ENCODE peak calls at places on chromosome 9, in ten cellular contexts. Z is neural progenitor cell, M is breast epithelium, J is heart left ventricle, V is GM23338, Y is pancreas, D is left lung, H is K562, O is A549, G is kidney. K is an unnamed sample.
A peak's percentile ranks its signal among the peaks of the same experiment; 100 is the strongest.

GRCh38 chr9:72371151-72371550 is 6.1 kb upstream of the ZFAND5 start:
- DNase-seq in Z (peak; percentile 48), M (no peak), J (no peak), V (no peak), Y (no peak), D (no peak), H (no peak), O (no peak), G (no peak), K (no peak)

GRCh38 chr9:121620777-121621437 is 30.5 kb upstream of the DAB2IP start:
- DNase-seq in Z (peak; percentile 74), M (no peak), J (no peak), V (peak; percentile 83), Y (no peak), D (no peak), H (peak; percentile 55), O (peak; percentile 56), G (no peak), K (no peak)

GRCh38 chr9:73143606-73144328 is 7.9 kb upstream of the ANXA1 start:
- DNase-seq in Z (no peak), M (no peak), J (no peak), V (no peak), Y (no peak), D (no peak), H (no peak), O (peak; percentile 73), G (no peak), K (no peak)

GRCh38 chr9:73089304-73089985 is 62.2 kb upstream of the ANXA1 start:
- DNase-seq in Z (no peak), M (no peak), J (no peak), V (no peak), Y (no peak), D (no peak), H (no peak), O (peak; percentile 79), G (no peak), K (no peak)

GRCh38 chr9:7266911-7267555 is 509.3 kb downstream of the KDM4C start:
- DNase-seq in Z (peak; percentile 60), M (no peak), J (no peak), V (no peak), Y (no peak), D (peak; percentile 27), H (no peak), O (no peak), G (no peak), K (no peak)

GRCh38 chr9:127128341-127129072 is 6.1 kb upstream of the ANGPTL2 start:
- DNase-seq in Z (no peak), M (peak; percentile 17), J (peak; percentile 71), V (no peak), Y (no peak), D (no peak), H (no peak), O (no peak), G (no peak), K (peak; percentile 90)

GRCh38 chr9:94903961-94904421 is 177.5 kb downstream of the AOPEP start:
- DNase-seq in Z (no peak), M (no peak), J (no peak), V (no peak), Y (no peak), D (no peak), H (no peak), O (peak; percentile 44), G (no peak), K (no peak)

GRCh38 chr9:123851851-123852250 is 78.1 kb downstream of the DENND1A start:
- DNase-seq in Z (peak; percentile 49), M (no peak), J (no peak), V (peak; percentile 62), Y (no peak), D (no peak), H (no peak), O (no peak), G (no peak), K (no peak)

GRCh38 chr9:18819418-18819817 is 213.6 kb downstream of the SAXO1 start:
- DNase-seq in Z (no peak), M (no peak), J (no peak), V (no peak), Y (no peak), D (no peak), H (no peak), O (no peak), G (no peak), K (no peak)

GRCh38 chr9:108325406-108325805 is 530.4 kb downstream of the ACTL7B start:
- DNase-seq in Z (no peak), M (no peak), J (no peak), V (no peak), Y (no peak), D (no peak), H (no peak), O (no peak), G (no peak), K (no peak)

GRCh38 chr9:6805532-6805931 is 47.8 kb downstream of the KDM4C start:
- DNase-seq in Z (no peak), M (no peak), J (peak; percentile 32), V (no peak), Y (no peak), D (no peak), H (no peak), O (peak; percentile 5), G (no peak), K (no peak)

DNA sequence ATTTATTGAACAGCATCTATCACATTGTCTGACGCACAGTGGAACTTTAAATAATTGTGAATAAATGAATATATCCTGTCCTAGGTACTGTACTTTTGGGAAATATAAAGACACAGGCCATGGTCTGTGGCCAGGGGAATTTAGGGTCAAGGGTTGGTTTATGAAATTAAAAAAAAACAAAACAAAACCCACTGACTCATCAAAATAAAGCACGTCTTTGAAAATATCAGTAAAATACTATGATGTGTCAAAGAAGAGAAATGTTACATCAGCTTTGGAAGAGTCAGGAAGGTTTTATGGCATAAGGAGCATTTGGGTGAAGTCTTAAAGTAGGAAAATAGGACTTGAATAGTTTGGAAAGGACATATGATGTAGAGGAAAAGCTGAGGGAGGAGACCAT is 70.5 kb downstream of the ZNF462 start:
- DNase-seq in Z (no peak), M (no peak), J (no peak), V (no peak), Y (no peak), D (no peak), H (no peak), O (no peak), G (no peak), K (no peak)
- H3K27ac ChIP-seq in Z (no peak overlapping the region), M (no peak overlapping the region), J (no peak overlapping the region), V (peak overlapping the region; percentile 21), Y (no peak overlapping the region), D (no peak overlapping the region), H (no peak overlapping the region), O (no peak overlapping the region), G (no peak overlapping the region), K (no peak overlapping the region)

GRCh38 chr9:129235931-129236331 is 57.9 kb upstream of the IER5L start:
- DNase-seq in Z (no peak), M (no peak), J (no peak), V (no peak), Y (no peak), D (peak; percentile 66), H (no peak), O (no peak), G (peak; percentile 70), K (no peak)

GRCh38 chr9:129236441-129237145 is 58.5 kb upstream of the IER5L start:
- DNase-seq in Z (no peak), M (no peak), J (no peak), V (no peak), Y (no peak), D (peak; percentile 48), H (no peak), O (no peak), G (peak; percentile 29), K (no peak)

GRCh38 chr9:129235041-129235930 is 57.2 kb upstream of the IER5L start:
- DNase-seq in Z (no peak), M (no peak), J (no peak), V (no peak), Y (no peak), D (peak; percentile 22), H (no peak), O (no peak), G (peak; percentile 69), K (no peak)

GRCh38 chr9:129237804-129238203 is 59.7 kb upstream of the IER5L start:
- DNase-seq in Z (no peak), M (no peak), J (no peak), V (no peak), Y (no peak), D (peak; percentile 54), H (no peak), O (no peak), G (peak; percentile 21), K (no peak)

GRCh38 chr9:129237195-129237611 is 59.1 kb upstream of the IER5L start:
- DNase-seq in Z (no peak), M (no peak), J (no peak), V (peak; percentile 44), Y (no peak), D (peak; percentile 36), H (peak; percentile 46), O (peak; percentile 37), G (peak; percentile 43), K (no peak)
- H3K4me3 ChIP-seq in Z (no peak overlapping the region), M (no peak overlapping the region), J (no peak overlapping the region), V (no peak overlapping the region), Y (no peak overlapping the region), D (no peak overlapping the region), H (peak overlapping the region; percentile 26), O (no peak overlapping the region), G (no peak overlapping the region), K (no peak overlapping the region)

GRCh38 chr9:112361602-112362001 is 18.3 kb upstream of the HSDL2 start:
- DNase-seq in Z (peak; percentile 53), M (no peak), J (no peak), V (peak; percentile 76), Y (no peak), D (no peak), H (no peak), O (peak; percentile 60), G (no peak), K (no peak)
- TF ChIP-seq CTCF in Z (peak; percentile 71), M (peak; percentile 58), J (peak; percentile 45), V (peak; percentile 83), Y (peak; percentile 25), D (peak; percentile 48), H (peak; percentile 34), O (peak; percentile 67), G (peak; percentile 56), K (peak; percentile 74)

DNA sequence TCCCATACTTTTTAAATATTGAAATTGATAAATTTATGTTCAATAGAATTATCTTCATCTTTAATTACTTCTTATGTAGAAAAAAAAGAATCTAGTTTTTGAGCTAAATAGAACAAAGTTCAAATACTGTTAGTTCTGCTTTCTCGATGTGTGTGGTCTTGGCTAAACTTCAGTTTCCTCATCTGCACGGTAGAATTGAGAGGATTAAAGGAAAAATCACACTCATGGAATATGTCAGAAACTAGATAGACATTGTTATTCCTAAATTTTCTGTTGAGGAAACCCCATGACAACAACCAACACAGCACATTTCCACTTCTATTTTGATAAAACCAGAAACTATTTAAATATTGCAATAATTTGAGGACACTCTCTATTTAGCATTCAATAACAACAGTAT is 100.3 kb downstream of the MUSK start:
- DNase-seq in Z (no peak), M (no peak), J (no peak), V (no peak), Y (no peak), D (no peak), H (no peak), O (no peak), G (no peak), K (no peak)
- H3K27ac ChIP-seq in Z (no peak overlapping the region), M (no peak overlapping the region), J (no peak overlapping the region), V (no peak overlapping the region), Y (no peak overlapping the region), D (no peak overlapping the region), H (no peak overlapping the region), O (no peak overlapping the region), G (no peak overlapping the region), K (no peak overlapping the region)

GRCh38 chr9:133119039-133119438 is 2.0 kb downstream of the RALGDS start:
- DNase-seq in Z (no peak), M (no peak), J (peak; percentile 69), V (no peak), Y (no peak), D (peak; percentile 61), H (no peak), O (no peak), G (peak; percentile 72), K (no peak)
- H3K4me3 ChIP-seq in Z (peak overlapping the region; percentile 93), M (peak overlapping the region; percentile 88), J (peak overlapping the region; percentile 83), V (no peak overlapping the region), Y (no peak overlapping the region), D (peak overlapping the region; percentile 87), H (no peak overlapping the region), O (no peak overlapping the region), G (no peak overlapping the region), K (peak overlapping the region; percentile 83)